ENCODE peak calls at places on chromosomes 11 and 22, in eight cellular contexts. I is stomach, O is mucosa of descending colon, Z is AG10803, Y is Caco-2, X is transverse colon, M is adipocyte, T is mesenchymal stem cell. V is an unnamed sample.

GRCh38 chr11:116694017-116694725 is 78.6 kb downstream of the BUD13 start:
- DNase-seq in O (no peak), X (no peak), T (no peak), Y (peak), I (peak), M (no peak), Z (no peak), V (no peak)

GRCh38 chr11:116970485-116971292 is 127.5 kb downstream of the SIK3 start:
- DNase-seq in Y (no peak), T (peak), O (no peak), M (peak), Z (peak), X (peak), I (no peak), V (peak)

GRCh38 chr11:82786001-82786400 is 52.3 kb upstream of the FAM181B start:
- DNase-seq in O (no peak), X (no peak), Z (no peak), M (no peak), T (no peak), Y (no peak), I (no peak), V (no peak)

GRCh38 chr11:69931994-69932910 is 113.0 kb upstream of the FGF3 start:
- DNase-seq in X (no peak), O (no peak), M (no peak), T (no peak), I (no peak), Z (no peak), Y (peak), V (no peak)

GRCh38 chr11:128523616-128524015 is 63.7 kb downstream of the ETS1 start:
- DNase-seq in Y (no peak), X (no peak), Z (peak), O (no peak), T (peak), I (no peak), M (peak), V (peak)

GRCh38 chr11:86743223-86744118 is 56.9 kb upstream of the PRSS23 start:
- DNase-seq in I (peak), T (peak), M (peak), X (peak), O (no peak), Y (no peak), Z (peak), V (peak)

GRCh38 chr11:70073881-70074371 is 4.2 kb upstream of the ANO1 start:
- DNase-seq in M (peak), Z (no peak), I (no peak), X (no peak), T (peak), Y (peak), O (no peak), V (peak)

GRCh38 chr11:118139578-118139977 is 13.0 kb downstream of the SCN4B start:
- DNase-seq in X (no peak), M (no peak), I (no peak), O (no peak), Y (peak), Z (no peak), T (no peak), V (peak)

GRCh38 chr11:35412285-35412684 is 7.1 kb downstream of the SLC1A2 start:
- DNase-seq in T (peak), Y (no peak), X (no peak), I (no peak), O (no peak), M (peak), Z (peak), V (peak)

GRCh38 chr22:19812910-19813309 is 41.8 kb downstream of the GNB1L start:
- DNase-seq in O (no peak), T (no peak), M (no peak), Z (no peak), I (peak), Y (no peak), X (no peak), V (no peak)

GRCh38 chr11:117980280-117980679 is 5.9 kb upstream of the IL10RA start:
- DNase-seq in I (no peak), Z (no peak), O (no peak), Y (no peak), X (no peak), T (no peak), M (no peak), V (no peak)

GRCh38 chr22:37334859-37335818 is 52.8 kb downstream of the CYTH4 start:
- DNase-seq in Z (no peak), Y (peak), T (no peak), I (no peak), O (no peak), M (no peak), X (no peak), V (peak)

GRCh38 chr11:601573-602245 is 14.0 kb downstream of the IRF7 start:
- DNase-seq in I (no peak), M (no peak), O (no peak), Y (no peak), X (no peak), Z (no peak), T (no peak), V (no peak)

GRCh38 chr22:49789289-49790141 is 38.2 kb downstream of the BRD1 start:
- DNase-seq in M (peak), Y (no peak), T (peak), X (peak), I (no peak), O (peak), Z (peak), V (peak)

GRCh38 chr11:96050435-96051182 is 126.7 kb upstream of the MTMR2 start:
- DNase-seq in Y (peak), O (no peak), I (no peak), T (peak), Z (peak), M (peak), X (no peak), V (peak)

GRCh38 chr11:117381988-117382387 is 54.3 kb downstream of the CEP164 start:
- DNase-seq in O (no peak), T (no peak), X (no peak), I (no peak), M (no peak), Y (no peak), Z (no peak), V (no peak)

GRCh38 chr11:19905280-19905853 is 192.7 kb downstream of the NAV2 start:
- DNase-seq in I (no peak), M (peak), T (peak), Y (no peak), O (no peak), X (no peak), Z (peak), V (peak)

GRCh38 chr22:29006346-29006745 is 55.3 kb downstream of the C22orf31 start:
- DNase-seq in X (no peak), O (no peak), Y (peak), M (no peak), I (no peak), Z (no peak), T (no peak), V (no peak)

GRCh38 chr11:210803-211180 is 3.3 kb downstream of the RIC8A start:
- DNase-seq in M (no peak), O (peak), Y (no peak), T (no peak), X (no peak), Z (no peak), I (peak), V (no peak)

GRCh38 chr11:69828276-69828970 is 9.2 kb upstream of the FGF3 start:
- DNase-seq in T (no peak), M (no peak), Z (no peak), O (no peak), X (peak), Y (peak), I (no peak), V (no peak)

GRCh38 chr11:121486054-121486453 is 33.3 kb upstream of the SORL1-AS1 start:
- DNase-seq in T (no peak), Z (no peak), I (no peak), Y (no peak), O (no peak), X (no peak), M (no peak), V (no peak)

GRCh38 chr11:108545909-108546501 is 47.6 kb downstream of the EXPH5 start:
- DNase-seq in O (no peak), I (no peak), Z (no peak), T (no peak), X (no peak), M (no peak), Y (no peak), V (no peak)

GRCh38 chr11:61153593-61154090 is 7.6 kb downstream of the VPS37C start:
- DNase-seq in I (no peak), T (peak), Y (no peak), X (no peak), M (peak), Z (peak), O (no peak), V (peak)

GRCh38 chr11:123580557-123581275 is 73.7 kb downstream of the SCN3B start:
- DNase-seq in O (peak), X (peak), Z (no peak), I (peak), M (peak), T (peak), Y (peak), V (peak)

GRCh38 chr11:3164138-3164539 is 971 bp downstream of the OSBPL5 start:
- DNase-seq in Y (no peak), I (no peak), M (peak), O (peak), Z (no peak), T (no peak), X (peak), V (peak)

GRCh38 chr11:65476632-65477270 is 22.1 kb upstream of the MALAT1 start:
- DNase-seq in M (no peak), X (peak), O (peak), I (peak), T (peak), Y (no peak), Z (no peak), V (peak)

GRCh38 chr22:42473484-42474193 is 41.4 kb upstream of the NFAM1 start:
- DNase-seq in O (no peak), I (no peak), T (peak), M (peak), X (no peak), Z (peak), Y (no peak), V (peak)

GRCh38 chr11:65625628-65626342 is 10.2 kb downstream of the PCNX3 start:
- DNase-seq in X (peak), I (peak), Z (peak), T (no peak), M (peak), Y (no peak), O (no peak), V (peak)

GRCh38 chr11:9758676-9759518 is 95.0 kb downstream of the SWAP70 start:
- DNase-seq in T (peak), Z (peak), M (peak), X (peak), Y (peak), I (peak), O (peak), V (peak)

GRCh38 chr11:1728931-1729691 is 21.3 kb downstream of the IFITM10 start:
- DNase-seq in T (no peak), I (no peak), X (no peak), Y (peak), O (no peak), M (no peak), Z (no peak), V (no peak)
- H3K4me3 ChIP-seq in T (no peak), I (no peak), X (no peak), Y (no peak), O (no peak), M (no peak), Z (peak), V (no peak)

DNA sequence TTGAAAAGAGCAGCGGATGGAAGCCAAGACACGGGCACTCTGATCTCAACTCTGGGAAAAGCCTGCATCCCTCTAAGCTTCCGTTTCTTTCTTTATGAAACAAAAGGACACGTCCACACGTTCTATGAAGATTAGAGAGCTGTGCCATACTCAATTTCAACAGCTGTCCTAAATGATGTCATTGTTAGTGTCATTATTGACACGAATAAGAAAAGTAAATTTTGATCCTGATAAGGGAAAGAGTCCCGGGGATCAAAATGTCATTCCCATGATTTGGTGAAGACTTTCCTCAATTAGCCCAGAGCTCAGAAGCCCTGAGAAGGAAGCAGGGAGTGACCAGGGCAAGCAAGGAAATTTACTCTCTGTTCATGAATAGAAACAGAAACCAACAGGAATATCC is 356.7 kb downstream of the LARGE1 start:
- DNase-seq in T (no peak), Y (no peak), Z (no peak), X (no peak), I (no peak), M (no peak), O (no peak), V (no peak)
- H3K4me3 ChIP-seq in T (no peak), Y (no peak), Z (no peak), X (no peak), I (no peak), M (no peak), O (no peak), V (no peak)

DNA sequence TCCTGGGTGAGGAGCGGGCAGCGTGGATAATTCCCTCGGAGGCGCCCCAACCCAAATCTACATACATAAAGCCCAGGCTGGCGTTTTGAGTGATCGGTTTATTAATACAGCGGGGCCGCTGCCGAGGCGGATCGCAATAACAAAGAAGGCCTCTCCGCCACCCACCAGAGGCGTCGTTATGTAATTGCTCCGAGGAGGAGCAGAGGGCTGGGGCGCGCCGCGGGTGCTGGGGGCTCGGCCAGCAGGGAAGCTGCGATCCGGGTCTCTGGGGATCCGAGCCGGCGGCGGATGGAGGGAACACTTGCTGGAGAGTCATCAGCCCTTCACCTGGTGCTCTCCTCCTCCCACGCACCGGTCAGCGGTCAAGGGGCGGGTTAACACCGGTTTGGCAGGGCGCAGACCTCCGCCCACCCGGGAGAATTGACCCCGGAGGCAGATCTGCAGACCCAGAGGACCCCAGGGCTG is 6.4 kb upstream of the TP53I11 start:
- DNase-seq in M (no peak), O (no peak), T (no peak), Z (no peak), Y (no peak), X (no peak), I (no peak), V (no peak)
- H3K4me3 ChIP-seq in M (no peak), O (no peak), T (no peak), Z (no peak), Y (no peak), X (peak), I (no peak), V (no peak)

GRCh38 chr11:62788991-62789390 is 1.8 kb downstream of the TMEM179B start:
- DNase-seq in T (no peak), Z (no peak), X (no peak), O (peak), I (no peak), Y (no peak), M (no peak), V (no peak)

GRCh38 chr11:62789576-62789975 is 2.2 kb downstream of the TMEM223 start:
- DNase-seq in T (no peak), M (no peak), I (no peak), X (no peak), O (no peak), Z (no peak), Y (no peak), V (no peak)

GRCh38 chr11:62791501-62792192 is at the start of gene TMEM223:
- DNase-seq in O (peak), T (peak), Z (peak), I (peak), M (peak), X (peak), Y (peak), V (peak)

GRCh38 chr11:62794201-62794775 is 2.5 kb upstream of the TMEM223 start:
- DNase-seq in T (no peak), I (no peak), M (no peak), Y (no peak), O (peak), X (no peak), Z (no peak), V (peak)

GRCh38 chr11:62792193-62792575 is 378 bp upstream of the TMEM223 start:
- DNase-seq in Z (no peak), Y (no peak), I (no peak), X (peak), O (peak), T (peak), M (no peak), V (no peak)
- H3K4me3 ChIP-seq in Z (peak), Y (peak), I (peak), X (peak), O (peak), T (peak), M (peak), V (peak)

GRCh38 chr11:126888126-126888712 is 112.4 kb downstream of the KIRREL3 start:
- DNase-seq in T (no peak), M (no peak), I (no peak), O (no peak), X (no peak), Z (no peak), Y (no peak), V (no peak)

GRCh38 chr11:126893796-126894195 is 106.8 kb downstream of the KIRREL3 start:
- DNase-seq in X (no peak), M (no peak), Z (no peak), O (no peak), I (no peak), Y (no peak), T (no peak), V (no peak)

GRCh38 chr11:126891556-126892217 is 108.9 kb downstream of the KIRREL3 start:
- DNase-seq in T (no peak), M (peak), X (no peak), Y (no peak), I (no peak), O (no peak), Z (peak), V (peak)

GRCh38 chr11:126892781-126893180 is 107.8 kb downstream of the KIRREL3 start:
- DNase-seq in I (no peak), M (no peak), X (no peak), Y (no peak), T (no peak), O (no peak), Z (no peak), V (no peak)

GRCh38 chr11:126890561-126890960 is 110.0 kb downstream of the KIRREL3 start:
- DNase-seq in I (no peak), X (no peak), Y (no peak), Z (no peak), O (no peak), T (no peak), M (no peak), V (no peak)
- H3K4me3 ChIP-seq in I (no peak), X (no peak), Y (no peak), Z (no peak), O (no peak), T (no peak), M (no peak), V (no peak)

V was measured in GM23248.